ENCODE peak calls at places on chromosomes 11 and 22, in six cellular contexts. A, I, D, R, F and T are unnamed samples.

GRCh38 chr11:831132-831864 is 1.5 kb upstream of the CD151 start:
- DNase-seq in D (no peak), I (no peak), R (no peak), A (no peak), F (no peak), T (no peak)

GRCh38 chr11:119370486-119371046 is 10.9 kb downstream of the USP2 start:
- DNase-seq in D (no peak), R (no peak), I (no peak), A (no peak), F (no peak), T (no peak)

GRCh38 chr11:66418168-66418985 is 2.5 kb upstream of the NPAS4 start:
- DNase-seq in R (peak; percentile 97), F (no peak), I (peak; percentile 78), D (peak; percentile 12), A (peak; percentile 36), T (peak; percentile 98)

GRCh38 chr11:69483696-69484426 is 2.4 kb downstream of the LINC01488 start:
- DNase-seq in D (no peak), R (no peak), A (no peak), F (no peak), I (no peak), T (no peak)

GRCh38 chr11:102469196-102469821 is 16.7 kb upstream of the TMEM123 start:
- DNase-seq in R (peak; percentile 56), A (no peak), F (no peak), I (no peak), D (no peak), T (peak; percentile 40)

GRCh38 chr11:45212566-45213315 is 66.3 kb downstream of the PRDM11 start:
- DNase-seq in A (no peak), F (no peak), R (no peak), I (no peak), D (no peak), T (no peak)

GRCh38 chr22:27880778-27881394 is 38.2 kb downstream of the PITPNB start:
- DNase-seq in A (no peak), I (no peak), R (peak; percentile 76), F (peak; percentile 34), D (no peak), T (peak; percentile 83)

GRCh38 chr11:112617089-112617407 is 344.2 kb upstream of the NCAM1 start:
- DNase-seq in I (no peak), R (no peak), F (no peak), D (no peak), A (no peak), T (no peak)

GRCh38 chr11:126132319-126132718 is 69.7 kb upstream of the CDON start:
- DNase-seq in I (no peak), F (no peak), R (peak; percentile 17), A (no peak), D (no peak), T (no peak)

GRCh38 chr11:76806608-76807205 is 23.6 kb downstream of the TSKU start:
- DNase-seq in A (no peak), F (no peak), D (no peak), I (no peak), R (no peak), T (no peak)

GRCh38 chr11:8913961-8914660 is 3.1 kb downstream of the AKIP1 start:
- DNase-seq in D (no peak), F (peak; percentile 28), R (no peak), I (peak; percentile 54), A (no peak), T (peak; percentile 58)

GRCh38 chr11:128734439-128735224 is 40.8 kb downstream of the FLI1 start:
- DNase-seq in D (no peak), F (peak; percentile 41), I (no peak), R (no peak), A (no peak), T (no peak)

GRCh38 chr11:75145196-75145971 is 5.5 kb upstream of the SLCO2B1 start:
- DNase-seq in F (no peak), D (no peak), R (no peak), A (no peak), I (no peak), T (no peak)

GRCh38 chr11:43693731-43694130 is 13.2 kb downstream of the HSD17B12 start:
- DNase-seq in A (no peak), F (no peak), I (no peak), R (no peak), D (no peak), T (no peak)

GRCh38 chr11:111634981-111635705 is 32.9 kb downstream of the SIK2 start:
- DNase-seq in D (no peak), I (no peak), A (no peak), F (no peak), R (no peak), T (no peak)

GRCh38 chr11:61148016-61148640 is 13.1 kb downstream of the VPS37C start:
- DNase-seq in D (no peak), A (no peak), R (no peak), I (no peak), F (no peak), T (no peak)

GRCh38 chr22:43446037-43446803 is 34.4 kb downstream of the MPPED1 start:
- DNase-seq in R (no peak), I (no peak), D (no peak), F (no peak), A (no peak), T (peak; percentile 34)

GRCh38 chr11:129460714-129461113 is 85.1 kb downstream of the BARX2 start:
- DNase-seq in I (no peak), A (no peak), D (no peak), F (no peak), R (no peak), T (no peak)

GRCh38 chr11:127080735-127081134 is 80.2 kb upstream of the KIRREL3 start:
- DNase-seq in D (no peak), A (no peak), I (no peak), R (no peak), F (no peak), T (no peak)

GRCh38 chr11:133162228-133162627 is 370.1 kb downstream of the OPCML start:
- DNase-seq in R (no peak), D (no peak), I (no peak), F (no peak), A (no peak), T (no peak)

GRCh38 chr11:113664069-113664980 is 41.8 kb downstream of the TMPRSS5 start:
- DNase-seq in D (no peak), A (no peak), R (peak; percentile 10), I (no peak), F (no peak), T (no peak)

GRCh38 chr22:31124811-31125465 is 2.2 kb downstream of the INPP5J start:
- DNase-seq in A (no peak), I (no peak), F (no peak), D (no peak), R (no peak), T (no peak)

GRCh38 chr11:581752-582151 is 5.5 kb downstream of the PHRF1 start:
- DNase-seq in I (no peak), F (no peak), D (no peak), A (no peak), R (no peak), T (no peak)

GRCh38 chr22:42962295-42963230 is 52.4 kb downstream of the PACSIN2 start:
- DNase-seq in I (no peak), F (no peak), D (no peak), R (no peak), A (no peak), T (peak; percentile 67)

GRCh38 chr22:30763815-30764686 is 69.4 kb downstream of the OSBP2 start:
- DNase-seq in A (no peak), R (peak; percentile 73), F (peak; percentile 20), D (no peak), I (peak; percentile 47), T (peak; percentile 68)

GRCh38 chr11:16047073-16047472 is 309.3 kb downstream of the SOX6 start:
- DNase-seq in R (no peak), A (no peak), F (no peak), I (no peak), D (no peak), T (no peak)

GRCh38 chr11:128553662-128554392 is 33.5 kb downstream of the ETS1 start:
- DNase-seq in A (no peak), R (peak; percentile 20), F (no peak), I (no peak), D (no peak), T (no peak)

GRCh38 chr11:13101836-13102574 is 92.9 kb downstream of the RASSF10 start:
- DNase-seq in A (no peak), F (no peak), D (no peak), R (no peak), I (no peak), T (no peak)

GRCh38 chr11:111797145-111797581 is 31.0 kb upstream of the PPP2R1B start:
- DNase-seq in R (peak; percentile 25), A (no peak), I (no peak), F (no peak), D (no peak), T (no peak)

GRCh38 chr11:82899191-82899820 is 924 bp downstream of the PRCP start:
- DNase-seq in A (no peak), F (peak; percentile 15), R (no peak), I (peak; percentile 9), D (no peak), T (peak; percentile 18)

GRCh38 chr11:40293655-40294342 is 1165.7 kb downstream of the LRRC4C start:
- DNase-seq in D (peak; percentile 63), R (peak; percentile 71), I (peak; percentile 50), F (no peak), A (no peak), T (peak; percentile 96)

GRCh38 chr11:123690490-123690889 is 36.1 kb upstream of the SCN3B start:
- DNase-seq in R (peak; percentile 51), A (no peak), F (no peak), I (no peak), D (no peak), T (no peak)

GRCh38 chr11:12165237-12165875 is 55.0 kb downstream of the MICAL2 start:
- DNase-seq in R (no peak), F (no peak), A (no peak), D (no peak), I (peak; percentile 1), T (no peak)

GRCh38 chr11:133946541-133947297 is 10.0 kb downstream of the IGSF9B start:
- DNase-seq in D (no peak), F (no peak), R (no peak), I (peak; percentile 65), A (no peak), T (no peak)

GRCh38 chr11:73236879-73237278 is 18.8 kb downstream of the P2RY2 start:
- DNase-seq in F (no peak), A (no peak), D (no peak), R (peak; percentile 13), I (peak; percentile 48), T (peak; percentile 53)

GRCh38 chr22:49188091-49188490 is 639.6 kb downstream of the BRD1 start:
- DNase-seq in I (no peak), A (no peak), F (no peak), R (no peak), D (no peak), T (no peak)

GRCh38 chr22:22553735-22554134 is 5.3 kb downstream of the PRAME start:
- DNase-seq in R (no peak), A (no peak), D (no peak), F (no peak), I (no peak), T (no peak)

GRCh38 chr11:68855205-68855978 is 13.7 kb upstream of the CPT1A start:
- DNase-seq in F (peak; percentile 41), R (peak; percentile 34), A (no peak), I (peak; percentile 44), D (no peak), T (no peak)